ENCODE peak calls at places on chromosome X, in nine cellular contexts. E, M, O, I, S, H, Z, J and L are unnamed samples.

GRCh38 chrX:46447384-46447783 is 97.8 kb downstream of the ZNF674 start:
- DNase-seq in E (no peak), I (no peak), J (peak; percentile 53), H (no peak), M (no peak), S (peak; percentile 42), O (peak; percentile 67), Z (no peak), L (no peak)

GRCh38 chrX:35046646-35047231 is 104.1 kb downstream of the FAM47B start:
- DNase-seq in J (no peak), Z (no peak), S (peak; percentile 10), M (no peak), O (no peak), E (no peak), I (no peak), H (no peak), L (no peak)

GRCh38 chrX:72169008-72169728 is 12.4 kb upstream of the PIN4 start:
- DNase-seq in O (peak; percentile 8), M (no peak), I (no peak), E (no peak), J (no peak), S (no peak), H (no peak), Z (no peak), L (no peak)

GRCh38 chrX:1941291-1941690 is 326.4 kb downstream of the ASMT start:
- DNase-seq in O (no peak), I (no peak), E (no peak), H (no peak), S (no peak), Z (no peak), J (no peak), M (no peak), L (no peak)

GRCh38 chrX:85506871-85507270 is 127.4 kb upstream of the POF1B start:
- DNase-seq in Z (no peak), E (no peak), O (no peak), I (no peak), S (no peak), M (no peak), H (no peak), J (no peak), L (no peak)

GRCh38 chrX:16138108-16138427 is 14.7 kb downstream of the GRPR start:
- DNase-seq in I (no peak), Z (peak; percentile 27), E (no peak), O (no peak), S (no peak), J (no peak), M (no peak), H (no peak), L (no peak)

GRCh38 chrX:39244146-39244545 is 442.9 kb downstream of the MID1IP1 start:
- DNase-seq in S (no peak), Z (no peak), H (no peak), O (peak; percentile 4), I (no peak), E (no peak), J (no peak), M (no peak), L (no peak)

GRCh38 chrX:102858826-102859627 is 78.0 kb upstream of the RAB40AL start:
- DNase-seq in S (no peak), O (peak; percentile 14), M (no peak), Z (no peak), J (no peak), E (peak; percentile 0), H (no peak), I (no peak), L (no peak)

GRCh38 chrX:125646195-125646594 is 326.5 kb downstream of the TEX13C start:
- DNase-seq in S (no peak), Z (peak; percentile 6), H (no peak), E (no peak), O (peak; percentile 0), M (no peak), J (no peak), I (no peak), L (no peak)

GRCh38 chrX:24264383-24264782 is 49.5 kb downstream of the SUPT20HL2 start:
- DNase-seq in S (no peak), J (no peak), Z (peak; percentile 39), M (no peak), H (no peak), E (no peak), I (no peak), O (peak; percentile 12), L (no peak)

GRCh38 chrX:79366888-79367749 is at the start of gene ITM2A:
- DNase-seq in J (peak; percentile 51), S (no peak), E (peak; percentile 17), H (peak; percentile 31), I (peak; percentile 49), Z (no peak), M (peak; percentile 56), O (no peak), L (peak; percentile 2)

GRCh38 chrX:39596437-39596836 is 501.3 kb downstream of the BCOR start:
- DNase-seq in S (no peak), E (no peak), Z (no peak), I (no peak), M (no peak), J (no peak), H (no peak), O (no peak), L (no peak)

GRCh38 chrX:72009731-72010130 is 99.1 kb downstream of the NHSL2 start:
- DNase-seq in E (no peak), I (no peak), O (no peak), H (no peak), Z (no peak), J (no peak), S (no peak), M (no peak), L (no peak)

GRCh38 chrX:34365482-34365881 is 233.4 kb upstream of the FAM47A start:
- DNase-seq in I (no peak), J (no peak), H (no peak), Z (peak; percentile 4), E (peak; percentile 0), S (no peak), M (no peak), O (peak; percentile 26), L (no peak)

GRCh38 chrX:3362956-3363355 is 16.5 kb upstream of the MXRA5 start:
- DNase-seq in Z (no peak), E (no peak), M (no peak), S (no peak), H (no peak), J (no peak), O (no peak), I (no peak), L (no peak)

GRCh38 chrX:9912341-9912740 is 54.8 kb upstream of the CLDN34 start:
- DNase-seq in I (no peak), H (no peak), M (no peak), O (peak; percentile 26), S (no peak), Z (no peak), J (no peak), E (peak; percentile 37), L (no peak)

GRCh38 chrX:112851161-112851779 is 10.6 kb upstream of the AMOT start:
- DNase-seq in H (no peak), E (no peak), M (no peak), S (no peak), O (no peak), Z (no peak), I (no peak), J (no peak), L (no peak)

GRCh38 chrX:101973066-101973465 is 41.2 kb upstream of the ZMAT1 start:
- DNase-seq in H (no peak), M (no peak), Z (no peak), J (no peak), E (no peak), O (no peak), I (no peak), S (no peak), L (no peak)

GRCh38 chrX:418927-419729 is 32.4 kb upstream of the PPP2R3B start:
- DNase-seq in M (no peak), S (peak; percentile 81), E (no peak), I (no peak), Z (no peak), J (no peak), O (no peak), H (no peak), L (no peak)

GRCh38 chrX:7378406-7378805 is 230.5 kb upstream of the PUDP start:
- DNase-seq in Z (no peak), M (no peak), I (no peak), O (no peak), S (no peak), E (no peak), H (no peak), J (no peak), L (no peak)
- H3K27ac ChIP-seq in Z (no peak overlapping the region), M (no peak overlapping the region), I (no peak overlapping the region), O (no peak overlapping the region), S (no peak overlapping the region), E (no peak overlapping the region), H (no peak overlapping the region), J (no peak overlapping the region), L (no peak overlapping the region)

DNA sequence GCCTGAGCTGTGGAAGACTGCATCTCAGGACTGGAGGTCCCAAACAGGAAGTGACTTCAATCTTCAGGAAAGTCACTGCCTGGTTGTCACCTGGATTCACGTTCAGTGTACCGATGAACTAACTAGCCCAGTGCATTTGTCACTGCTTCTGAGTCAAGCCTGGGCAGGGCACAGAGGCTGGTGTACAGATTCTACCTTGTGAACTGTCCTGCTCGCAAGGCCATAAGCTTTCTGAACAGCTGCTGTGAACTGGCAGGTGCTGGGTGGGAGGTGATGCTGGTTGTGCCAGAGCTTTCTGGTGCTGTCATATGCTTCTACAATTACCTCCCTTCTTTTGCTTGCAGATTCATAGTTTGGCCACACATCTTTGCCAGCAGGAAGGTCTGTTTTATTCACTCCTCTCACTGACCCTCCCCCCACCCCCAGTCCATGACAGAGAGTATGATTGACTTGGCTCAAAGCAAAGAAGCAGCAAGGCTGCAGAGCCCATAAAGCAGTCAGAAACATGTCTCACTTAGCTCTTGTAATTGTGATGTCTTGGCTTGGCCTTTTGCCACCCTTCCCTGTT is 40.5 kb downstream of the ZCCHC12 start:
- DNase-seq in E (no peak), Z (no peak), S (no peak), J (no peak), I (no peak), O (no peak), H (no peak), M (no peak), L (no peak)
- H3K27ac ChIP-seq in E (no peak overlapping the region), Z (no peak overlapping the region), S (no peak overlapping the region), J (no peak overlapping the region), I (no peak overlapping the region), O (no peak overlapping the region), H (no peak overlapping the region), M (no peak overlapping the region), L (no peak overlapping the region)

GRCh38 chrX:154121207-154121606 is 22.8 kb upstream of the OPN1LW start:
- DNase-seq in O (no peak), E (no peak), J (no peak), I (no peak), H (no peak), M (no peak), S (no peak), Z (no peak), L (no peak)
- H3K27ac ChIP-seq in O (no peak overlapping the region), E (no peak overlapping the region), J (no peak overlapping the region), I (peak overlapping the region; percentile 73), H (no peak overlapping the region), M (peak overlapping the region; percentile 33), S (no peak overlapping the region), Z (no peak overlapping the region), L (no peak overlapping the region)

GRCh38 chrX:13081385-13082285 is 37.2 kb upstream of the FAM9C start:
- DNase-seq in Z (no peak), I (no peak), M (no peak), S (no peak), J (no peak), H (no peak), O (peak; percentile 42), E (no peak), L (no peak)
- H3K27ac ChIP-seq in Z (peak overlapping the region; percentile 69), I (no peak overlapping the region), M (peak overlapping the region; percentile 33), S (no peak overlapping the region), J (peak overlapping the region; percentile 63), H (peak overlapping the region; percentile 88), O (no peak overlapping the region), E (no peak overlapping the region), L (no peak overlapping the region)

GRCh38 chrX:133608406-133608805 is 193.1 kb upstream of the GPC4 start:
- DNase-seq in S (no peak), H (no peak), I (no peak), E (no peak), O (peak; percentile 67), J (no peak), Z (no peak), M (no peak), L (no peak)
- H3K27ac ChIP-seq in S (peak overlapping the region; percentile 71), H (no peak overlapping the region), I (no peak overlapping the region), E (no peak overlapping the region), O (peak overlapping the region; percentile 60), J (no peak overlapping the region), Z (no peak overlapping the region), M (no peak overlapping the region), L (no peak overlapping the region)